ENCODE peak calls at places on chromosome 21, in seven cellular contexts. O is AG04450; R is heart right ventricle; Y is effector memory CD4-positive, alpha-beta T cell; P is H7; U is GM23248; G is cardiac muscle cell. I is an unnamed sample. For H3K27me3, the result is how much of the 10 kb centered on the place peaks cover.

GRCh38 chr21:45982758-45983731 is 1.5 kb downstream of the COL6A1 start:
- DNase-seq in Y (no peak), O (no peak), U (peak), R (peak), P (peak), G (no peak), I (peak)

GRCh38 chr21:24436236-24436635 is 1171.0 kb downstream of the MRPL39 start:
- DNase-seq in G (no peak), U (no peak), Y (no peak), O (no peak), R (no peak), P (no peak), I (no peak)

GRCh38 chr21:36698160-36699025 is 522 bp upstream of the SIM2 start:
- DNase-seq in Y (no peak), O (no peak), R (no peak), P (peak), U (no peak), G (no peak), I (no peak)

GRCh38 chr21:36891692-36892091 is 74.8 kb downstream of the HLCS start:
- DNase-seq in O (no peak), U (no peak), P (no peak), R (no peak), Y (no peak), G (peak), I (no peak)

GRCh38 chr21:19523066-19523465 is 1119.5 kb upstream of the TMPRSS15 start:
- DNase-seq in G (no peak), O (no peak), P (no peak), Y (no peak), R (no peak), U (no peak), I (no peak)

GRCh38 chr21:31991356-31992331 is 118.8 kb downstream of the HUNK start:
- DNase-seq in Y (no peak), R (no peak), P (peak), G (no peak), U (no peak), O (no peak), I (no peak)

GRCh38 chr21:43588957-43589356 is 70.3 kb downstream of the HSF2BP start:
- DNase-seq in P (no peak), U (no peak), Y (no peak), R (no peak), G (no peak), O (no peak), I (no peak)

GRCh38 chr21:25283720-25284119 is 323.6 kb downstream of the MRPL39 start:
- DNase-seq in U (peak), Y (no peak), O (peak), P (peak), R (no peak), G (peak), I (no peak)

GRCh38 chr21:44353200-44353970 is at the start of gene TRPM2:
- DNase-seq in R (peak), G (peak), U (peak), P (peak), Y (no peak), O (no peak), I (no peak)

GRCh38 chr21:43854773-43855633 is 10.0 kb upstream of the AGPAT3 start:
- DNase-seq in Y (no peak), R (no peak), U (no peak), O (no peak), G (peak), P (peak), I (no peak)

GRCh38 chr21:19950347-19950746 is 1047.9 kb upstream of the NCAM2 start:
- DNase-seq in R (no peak), Y (no peak), O (no peak), U (no peak), P (no peak), G (no peak), I (no peak)

GRCh38 chr21:28776251-28776650 is 216.4 kb downstream of the LTN1 start:
- DNase-seq in R (no peak), P (no peak), G (peak), Y (no peak), O (peak), U (peak), I (no peak)

GRCh38 chr21:29371464-29371863 is 72.7 kb downstream of the BACH1 start:
- DNase-seq in O (no peak), R (no peak), U (no peak), Y (no peak), P (no peak), G (no peak), I (no peak)

GRCh38 chr21:38351961-38352521 is 95.2 kb downstream of the KCNJ15 start:
- DNase-seq in U (peak), Y (no peak), O (peak), R (no peak), G (peak), P (peak), I (no peak)

GRCh38 chr21:14210738-14211137 is at the start of gene LIPI:
- DNase-seq in P (no peak), R (no peak), G (no peak), Y (no peak), O (no peak), U (no peak), I (no peak)

GRCh38 chr21:44598031-44598430 is 2.4 kb upstream of the KRTAP10-7 start:
- DNase-seq in U (no peak), P (peak), O (no peak), R (no peak), G (no peak), Y (no peak), I (no peak)

GRCh38 chr21:34888569-34889286 is 160.4 kb downstream of the RUNX1 start:
- DNase-seq in G (peak), P (peak), R (peak), U (peak), O (peak), Y (peak), I (peak)

GRCh38 chr21:34889287-34889536 is 159.9 kb downstream of the RUNX1 start:
- DNase-seq in O (no peak), U (peak), G (peak), R (peak), P (no peak), Y (peak), I (no peak)

GRCh38 chr21:34890258-34890723 is 158.8 kb downstream of the RUNX1 start:
- DNase-seq in P (no peak), O (no peak), R (no peak), Y (no peak), U (no peak), G (no peak), I (no peak)

GRCh38 chr21:34890724-34891609 is 158.1 kb downstream of the RUNX1 start:
- DNase-seq in O (no peak), R (no peak), Y (no peak), U (peak), G (peak), P (peak), I (peak)

GRCh38 chr21:34889537-34890257 is 159.4 kb downstream of the RUNX1 start:
- DNase-seq in U (peak), Y (peak), P (peak), R (peak), G (peak), O (no peak), I (peak)
- H3K27me3 ChIP-seq in U (under half), Y (under half), P (half or more), R (half or more), G (half or more), O (under half), I (under half)

DNA sequence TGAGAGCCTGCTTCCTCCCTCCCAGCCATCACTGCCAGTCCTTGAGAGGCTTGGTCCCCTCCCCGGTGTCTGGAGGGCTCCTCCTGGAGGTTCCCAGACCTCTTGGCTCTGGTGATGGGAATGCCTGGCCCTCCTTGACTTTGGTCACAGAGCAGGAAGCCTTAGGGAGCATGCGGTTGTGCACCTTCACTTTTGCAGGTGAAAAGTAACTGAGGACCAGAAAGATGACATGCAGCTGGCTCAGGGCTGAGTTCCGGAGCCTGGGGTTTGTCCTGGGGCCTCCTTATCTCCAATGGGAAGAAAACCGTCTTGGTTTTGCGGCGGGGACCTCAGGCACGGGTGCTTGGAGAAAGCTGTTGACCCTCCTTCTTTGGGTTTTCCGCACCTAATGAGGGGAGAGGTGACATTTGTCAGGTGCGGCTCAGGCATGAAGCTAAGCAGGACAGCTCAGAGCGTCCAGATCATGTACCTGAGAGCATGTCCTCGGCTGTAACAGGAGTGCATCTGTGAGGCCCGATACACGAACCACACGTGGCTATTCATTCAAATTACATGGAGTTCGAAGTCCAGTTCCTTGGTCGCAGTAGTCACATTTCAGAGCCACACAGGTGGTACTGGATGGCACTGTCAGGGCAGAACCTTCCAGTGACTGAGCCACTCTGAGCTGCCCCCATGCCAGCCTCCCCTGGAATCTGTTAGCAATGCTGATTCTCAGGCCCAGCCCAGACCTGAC is 608 bp upstream of the MX2 start:
- DNase-seq in O (no peak), R (no peak), G (peak), U (no peak), Y (no peak), P (no peak), I (no peak)
- H3K4me3 ChIP-seq in O (no peak), R (peak), G (no peak), U (peak), Y (peak), P (no peak), I (peak)

GRCh38 chr21:33023574-33024277 is 2.0 kb upstream of the OLIG2 start:
- DNase-seq in U (no peak), G (no peak), R (no peak), Y (no peak), O (no peak), P (peak), I (no peak)

GRCh38 chr21:33021667-33022066 is 4.1 kb upstream of the OLIG2 start:
- DNase-seq in G (no peak), R (no peak), Y (no peak), P (peak), U (no peak), O (no peak), I (no peak)

GRCh38 chr21:33021150-33021549 is 4.6 kb upstream of the OLIG2 start:
- DNase-seq in R (no peak), G (no peak), U (no peak), Y (no peak), O (no peak), P (peak), I (no peak)

GRCh38 chr21:33022828-33023573 is 2.7 kb upstream of the OLIG2 start:
- DNase-seq in P (peak), O (no peak), U (no peak), Y (no peak), R (no peak), G (no peak), I (no peak)

GRCh38 chr21:33022489-33022827 is 3.3 kb upstream of the OLIG2 start:
- DNase-seq in Y (no peak), P (no peak), O (no peak), R (no peak), U (no peak), G (no peak), I (no peak)
- H3K27me3 ChIP-seq in Y (half or more), P (half or more), O (half or more), R (half or more), U (half or more), G (half or more), I (under half)

GRCh38 chr21:16084776-16085364 is 355.1 kb downstream of the USP25 start:
- DNase-seq in R (peak), O (no peak), G (peak), Y (no peak), U (peak), P (no peak), I (no peak)
- H3K4me3 ChIP-seq in R (no peak), O (no peak), G (no peak), Y (no peak), U (peak), P (no peak), I (no peak)